ENCODE peak calls at places on chromosomes 7 and 10, in seven cellular contexts. U, Q, H, G, C, M and X are unnamed samples.

GRCh38 chr10:48306870-48307531 is 524 bp downstream of the MAPK8 start:
- DNase-seq in U (peak; percentile 36), Q (peak; percentile 77), H (peak; percentile 75), G (no peak), C (peak; percentile 66), M (no peak), X (peak; percentile 36)

GRCh38 chr7:15245801-15246200 is 316.0 kb downstream of the AGMO start:
- DNase-seq in U (no peak), Q (no peak), H (no peak), G (no peak), C (no peak), M (no peak), X (peak; percentile 76)

GRCh38 chr10:14645239-14645960 is 129.3 kb downstream of the FAM107B start:
- DNase-seq in U (no peak), Q (no peak), H (no peak), G (no peak), C (no peak), M (no peak), X (no peak)

GRCh38 chr7:28605427-28605826 is 193.1 kb downstream of the CREB5 start:
- DNase-seq in U (no peak), Q (no peak), H (no peak), G (no peak), C (no peak), M (no peak), X (no peak)

GRCh38 chr10:101007915-101008822 is 8.6 kb downstream of the LZTS2 start:
- DNase-seq in U (no peak), Q (no peak), H (peak; percentile 33), G (no peak), C (no peak), M (no peak), X (no peak)

GRCh38 chr7:155324012-155324917 is 26.6 kb downstream of the INSIG1 start:
- DNase-seq in U (no peak), Q (no peak), H (no peak), G (no peak), C (no peak), M (no peak), X (no peak)

GRCh38 chr10:32960022-32960421 is 2.0 kb upstream of the ITGB1 start:
- DNase-seq in U (no peak), Q (no peak), H (no peak), G (no peak), C (no peak), M (no peak), X (peak; percentile 13)

GRCh38 chr10:62589689-62590088 is 214.8 kb upstream of the ADO start:
- DNase-seq in U (no peak), Q (no peak), H (no peak), G (no peak), C (no peak), M (no peak), X (no peak)

GRCh38 chr10:62911210-62911963 is 95.2 kb upstream of the EGR2 start:
- DNase-seq in U (no peak), Q (no peak), H (peak; percentile 19), G (no peak), C (no peak), M (no peak), X (peak; percentile 20)

GRCh38 chr10:58023341-58024073 is 244.2 kb downstream of the IPMK start:
- DNase-seq in U (peak; percentile 90), Q (no peak), H (peak; percentile 88), G (no peak), C (no peak), M (no peak), X (no peak)

GRCh38 chr10:130018253-130018652 is 54.2 kb upstream of the EBF3 start:
- DNase-seq in U (peak; percentile 47), Q (no peak), H (peak; percentile 81), G (no peak), C (no peak), M (peak; percentile 78), X (peak; percentile 4)

GRCh38 chr10:6770846-6771245 is 190.8 kb upstream of the PRKCQ start:
- DNase-seq in U (peak; percentile 2), Q (no peak), H (peak; percentile 21), G (no peak), C (no peak), M (no peak), X (peak; percentile 83)

GRCh38 chr10:52443419-52444388 is 129.6 kb downstream of the DKK1 start:
- DNase-seq in U (peak; percentile 93), Q (no peak), H (peak; percentile 88), G (no peak), C (no peak), M (no peak), X (peak; percentile 71)

GRCh38 chr7:381211-382117 is 91.5 kb downstream of the FOXL3 start:
- DNase-seq in U (no peak), Q (no peak), H (no peak), G (peak; percentile 33), C (no peak), M (no peak), X (no peak)

GRCh38 chr10:71790749-71791440 is 17.6 kb upstream of the VSIR start:
- DNase-seq in U (no peak), Q (no peak), H (no peak), G (no peak), C (no peak), M (no peak), X (no peak)

GRCh38 chr7:28008171-28008570 is 172.4 kb downstream of the JAZF1 start:
- DNase-seq in U (no peak), Q (no peak), H (no peak), G (no peak), C (no peak), M (no peak), X (no peak)

GRCh38 chr10:1577371-1577770 is 160.0 kb downstream of the ADARB2 start:
- DNase-seq in U (no peak), Q (no peak), H (no peak), G (peak; percentile 54), C (no peak), M (no peak), X (no peak)

GRCh38 chr7:123749537-123749857 is 694 bp upstream of the WASL start:
- DNase-seq in U (peak; percentile 52), Q (no peak), H (peak; percentile 90), G (no peak), C (no peak), M (no peak), X (no peak)

GRCh38 chr7:2544541-2545188 is 10.7 kb downstream of the BRAT1 start:
- DNase-seq in U (no peak), Q (no peak), H (no peak), G (peak; percentile 59), C (no peak), M (no peak), X (no peak)

GRCh38 chr7:37481722-37482288 is 33.1 kb upstream of the ELMO1 start:
- DNase-seq in U (no peak), Q (no peak), H (no peak), G (no peak), C (no peak), M (no peak), X (no peak)

GRCh38 chr7:76009672-76010600 is 15.5 kb upstream of the TMEM120A start:
- DNase-seq in U (no peak), Q (no peak), H (no peak), G (no peak), C (no peak), M (no peak), X (no peak)

GRCh38 chr10:118106426-118106825 is 59.7 kb upstream of the RAB11FIP2 start:
- DNase-seq in U (peak; percentile 5), Q (peak; percentile 23), H (peak; percentile 43), G (no peak), C (no peak), M (no peak), X (peak; percentile 50)

GRCh38 chr7:28503396-28503795 is 91.1 kb downstream of the CREB5 start:
- DNase-seq in U (no peak), Q (no peak), H (peak; percentile 56), G (no peak), C (no peak), M (no peak), X (no peak)

GRCh38 chr10:103416436-103417147 is 20.2 kb downstream of the PDCD11 start:
- DNase-seq in U (peak; percentile 20), Q (peak; percentile 66), H (peak; percentile 77), G (no peak), C (peak; percentile 68), M (no peak), X (peak; percentile 66)

DNA sequence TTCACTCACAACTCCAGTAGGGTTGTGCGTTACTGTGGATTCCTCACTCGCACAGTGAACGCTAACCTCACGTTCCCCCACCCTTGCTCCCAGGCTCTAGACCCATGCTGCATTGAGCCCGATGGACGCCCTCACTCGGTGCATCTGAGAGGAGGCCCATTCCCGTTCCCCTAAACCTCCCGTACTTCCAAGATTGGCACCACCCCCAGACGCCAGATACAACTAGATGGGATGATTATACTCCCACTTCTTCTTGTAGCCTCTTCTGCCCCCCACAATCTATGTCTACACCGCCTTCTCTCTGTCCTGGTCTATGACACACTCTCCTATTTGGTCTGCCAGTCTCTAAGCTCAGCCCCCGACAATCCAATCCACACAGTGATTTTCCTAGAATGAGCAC is 57.3 kb upstream of the NCAPG2 start:
- DNase-seq in U (no peak), Q (no peak), H (no peak), G (no peak), C (no peak), M (no peak), X (no peak)
- H3K36me3 ChIP-seq in U (peaks cover 32% of the 10 kb centered on the region), Q (peaks cover 17% of the 10 kb centered on the region), H (peaks cover 56% of the 10 kb centered on the region), G (peaks cover 84% of the 10 kb centered on the region), C (no peaks in the 10 kb centered on the region), M (peaks cover 39% of the 10 kb centered on the region), X (peaks cover 34% of the 10 kb centered on the region)

GRCh38 chr7:152078025-152078424 is 52.6 kb downstream of the GALNT11 start:
- DNase-seq in U (no peak), Q (no peak), H (no peak), G (no peak), C (no peak), M (no peak), X (no peak)
- H3K4me3 ChIP-seq in U (no peak overlapping the region), Q (no peak overlapping the region), H (no peak overlapping the region), G (no peak overlapping the region), C (no peak overlapping the region), M (no peak overlapping the region), X (no peak overlapping the region)

GRCh38 chr7:7569615-7570014 is 2.9 kb downstream of the MIOS start:
- DNase-seq in U (no peak), Q (no peak), H (no peak), G (no peak), C (no peak), M (no peak), X (no peak)

GRCh38 chr7:7570584-7570983 is 3.9 kb downstream of the MIOS start:
- DNase-seq in U (no peak), Q (no peak), H (no peak), G (peak; percentile 25), C (no peak), M (no peak), X (no peak)

GRCh38 chr7:7577888-7578287 is 11.2 kb downstream of the MIOS start:
- DNase-seq in U (no peak), Q (no peak), H (no peak), G (no peak), C (no peak), M (no peak), X (no peak)

GRCh38 chr7:7576344-7576743 is 9.7 kb downstream of the MIOS start:
- DNase-seq in U (no peak), Q (no peak), H (no peak), G (no peak), C (no peak), M (no peak), X (no peak)

GRCh38 chr7:7573701-7574100 is 7.0 kb downstream of the MIOS start:
- DNase-seq in U (no peak), Q (no peak), H (no peak), G (no peak), C (no peak), M (no peak), X (no peak)
- H3K36me3 ChIP-seq in U (peaks cover 5% of the 10 kb centered on the region), Q (peaks cover 10% of the 10 kb centered on the region), H (no peaks in the 10 kb centered on the region), G (peaks cover 6% of the 10 kb centered on the region), C (no peaks in the 10 kb centered on the region), M (peaks cover 6% of the 10 kb centered on the region), X (peaks cover 29% of the 10 kb centered on the region)

GRCh38 chr10:50415292-50415691 is 164.0 kb upstream of the ASAH2 start:
- DNase-seq in U (no peak), Q (peak; percentile 51), H (no peak), G (no peak), C (no peak), M (no peak), X (no peak)
- H3K4me3 ChIP-seq in U (no peak overlapping the region), Q (no peak overlapping the region), H (no peak overlapping the region), G (no peak overlapping the region), C (no peak overlapping the region), M (no peak overlapping the region), X (no peak overlapping the region)